ENCODE peak calls at places on chromosomes 11 and 22, in eight cellular contexts. K, X, W, H, S, J, M and E are unnamed samples.

GRCh38 chr11:68990995-68991780 is 10.4 kb upstream of the MRGPRD start:
- DNase-seq in K (no peak), X (no peak), J (peak), W (no peak), S (peak), M (no peak), H (no peak), E (peak)

GRCh38 chr11:117620131-117620530 is 176.9 kb downstream of the DSCAML1 start:
- DNase-seq in S (peak), J (no peak), H (no peak), K (no peak), W (no peak), M (no peak), X (no peak), E (no peak)

GRCh38 chr11:15038963-15039362 is 34.4 kb upstream of the CALCB start:
- DNase-seq in M (peak), S (no peak), J (no peak), H (no peak), X (peak), K (peak), W (no peak), E (no peak)

GRCh38 chr11:57493507-57494503 is 21.7 kb downstream of the SLC43A1 start:
- DNase-seq in S (peak), H (peak), K (peak), X (peak), J (peak), M (peak), W (no peak), E (no peak)

GRCh38 chr22:46104170-46104880 is 46.0 kb upstream of the PPARA start:
- DNase-seq in H (no peak), J (peak), W (no peak), S (no peak), X (no peak), M (no peak), K (no peak), E (no peak)

GRCh38 chr11:10401275-10401674 is 53.8 kb upstream of the AMPD3 start:
- DNase-seq in K (no peak), X (no peak), M (no peak), J (no peak), W (no peak), S (no peak), H (no peak), E (no peak)

GRCh38 chr11:3169952-3170755 is 5.0 kb upstream of the OSBPL5 start:
- DNase-seq in M (peak), K (no peak), H (peak), S (peak), J (no peak), W (no peak), X (no peak), E (no peak)

GRCh38 chr22:22802346-22802970 is 85.2 kb upstream of the IGLL5 start:
- DNase-seq in W (no peak), S (no peak), K (no peak), J (no peak), M (no peak), H (peak), X (peak), E (no peak)

GRCh38 chr22:43078522-43078921 is 10.7 kb downstream of the TTLL1 start:
- DNase-seq in J (no peak), M (no peak), W (no peak), S (no peak), K (no peak), X (no peak), H (no peak), E (no peak)

GRCh38 chr11:18171377-18172000 is 1.1 kb upstream of the MRGPRX4 start:
- DNase-seq in X (peak), J (no peak), K (peak), H (peak), M (peak), S (no peak), W (no peak), E (no peak)

GRCh38 chr22:44192811-44193536 is 12.2 kb downstream of the PARVG start:
- DNase-seq in M (no peak), H (no peak), X (no peak), S (no peak), J (no peak), K (no peak), W (no peak), E (no peak)

GRCh38 chr11:19072464-19072863 is 11.9 kb upstream of the MRGPRX2 start:
- DNase-seq in W (no peak), S (no peak), K (peak), H (no peak), X (no peak), M (no peak), J (no peak), E (no peak)

GRCh38 chr11:2846056-2846455 is 39.5 kb downstream of the CDKN1C start:
- DNase-seq in X (no peak), S (no peak), K (peak), J (no peak), H (no peak), M (no peak), W (no peak), E (no peak)

GRCh38 chr22:46064236-46064965 is 85.9 kb upstream of the PPARA start:
- DNase-seq in M (no peak), K (no peak), S (peak), H (no peak), W (no peak), X (no peak), J (peak), E (no peak)

GRCh38 chr11:84719935-84720577 is 907.1 kb downstream of the DLG2 start:
- DNase-seq in S (no peak), M (no peak), J (peak), W (no peak), K (no peak), X (no peak), H (no peak), E (no peak)

GRCh38 chr11:37988031-37988430 is 1390.0 kb upstream of the RAG2 start:
- DNase-seq in M (peak), K (peak), W (peak), S (no peak), J (no peak), H (no peak), X (no peak), E (no peak)

GRCh38 chr11:82979824-82980223 is 78.3 kb downstream of the DDIAS start:
- DNase-seq in S (no peak), X (no peak), J (no peak), H (no peak), K (no peak), M (no peak), W (no peak), E (no peak)

GRCh38 chr11:61065955-61066638 is 36.2 kb upstream of the CD5 start:
- DNase-seq in W (no peak), K (no peak), H (no peak), S (no peak), M (no peak), X (no peak), J (no peak), E (no peak)

GRCh38 chr11:908273-908672 is 2.3 kb downstream of the CHID1 start:
- DNase-seq in H (no peak), S (no peak), J (no peak), X (no peak), M (peak), W (no peak), K (peak), E (no peak)

GRCh38 chr11:536841-537621 is at the start of gene LRRC56:
- DNase-seq in S (peak), W (peak), H (peak), M (peak), K (peak), X (peak), J (peak), E (peak)

GRCh38 chr11:102139081-102139498 is 28.8 kb downstream of the YAP1 start:
- DNase-seq in H (no peak), W (peak), K (peak), M (peak), S (no peak), J (no peak), X (no peak), E (no peak)

GRCh38 chr11:120985718-120986569 is 38.0 kb upstream of the TBCEL start:
- DNase-seq in H (no peak), M (peak), W (no peak), X (peak), J (peak), K (peak), S (peak), E (no peak)

GRCh38 chr11:1780700-1781592 is 17.2 kb upstream of the CTSD start:
- DNase-seq in M (no peak), X (no peak), K (no peak), W (no peak), S (peak), H (no peak), J (peak), E (peak)

GRCh38 chr11:129223701-129224149 is 31.6 kb upstream of the ARHGAP32 start:
- DNase-seq in M (peak), K (peak), H (no peak), X (no peak), S (no peak), W (no peak), J (no peak), E (no peak)

GRCh38 chr22:45163074-45163416 is 680 bp upstream of the NUP50 start:
- DNase-seq in J (peak), K (peak), S (no peak), H (peak), W (no peak), M (peak), X (peak), E (no peak)

GRCh38 chr11:117441146-117441975 is 113.7 kb downstream of the CEP164 start:
- DNase-seq in W (no peak), M (no peak), S (no peak), J (no peak), H (no peak), X (no peak), K (no peak), E (no peak)

GRCh38 chr22:45200862-45201511 is 37.3 kb downstream of the NUP50 start:
- DNase-seq in H (no peak), M (peak), J (no peak), X (no peak), S (no peak), K (peak), W (peak), E (no peak)

GRCh38 chr11:62069374-62069773 is 54.4 kb upstream of the INCENP start:
- DNase-seq in X (no peak), S (peak), W (no peak), J (no peak), K (no peak), H (no peak), M (no peak), E (no peak)

GRCh38 chr11:59172345-59173079 is 580 bp downstream of the DTX4 start:
- DNase-seq in J (peak), M (no peak), S (peak), X (no peak), K (no peak), H (peak), W (no peak), E (no peak)

GRCh38 chr11:133164986-133165385 is 367.3 kb downstream of the OPCML start:
- DNase-seq in J (no peak), K (no peak), S (no peak), W (no peak), H (no peak), M (no peak), X (no peak), E (no peak)

GRCh38 chr11:72860010-72860409 is 45.8 kb downstream of the ATG16L2 start:
- DNase-seq in S (no peak), H (no peak), K (no peak), M (no peak), X (no peak), W (no peak), J (no peak), E (no peak)
- TF ChIP-seq CTCF in S (no peak), H (no peak), K (no peak), M (no peak), X (no peak), W (no peak), J (no peak), E (no peak)

GRCh38 chr11:79431535-79431934 is 9.3 kb downstream of the TENM4 start:
- DNase-seq in W (no peak), K (peak), M (peak), X (no peak), S (no peak), J (no peak), H (no peak), E (no peak)
- TF ChIP-seq CTCF in W (no peak), K (no peak), M (no peak), X (no peak), S (no peak), J (no peak), H (no peak), E (no peak)

GRCh38 chr11:76854709-76855108 is 6.0 kb upstream of the ACER3 start:
- DNase-seq in J (no peak), H (no peak), X (no peak), K (no peak), M (no peak), W (no peak), S (no peak), E (no peak)

GRCh38 chr11:76849376-76849775 is 11.3 kb upstream of the ACER3 start:
- DNase-seq in J (no peak), H (no peak), K (no peak), S (no peak), M (no peak), W (no peak), X (no peak), E (no peak)

GRCh38 chr11:76846441-76846840 is 14.3 kb upstream of the ACER3 start:
- DNase-seq in S (no peak), X (no peak), M (no peak), K (no peak), H (no peak), W (no peak), J (no peak), E (no peak)

GRCh38 chr11:76856111-76856510 is 4.6 kb upstream of the ACER3 start:
- DNase-seq in S (no peak), K (no peak), H (no peak), X (no peak), J (no peak), M (no peak), W (no peak), E (no peak)

GRCh38 chr11:76850815-76851214 is 9.9 kb upstream of the ACER3 start:
- DNase-seq in J (no peak), X (no peak), M (no peak), H (no peak), K (no peak), S (no peak), W (no peak), E (no peak)
- TF ChIP-seq CTCF in J (no peak), X (no peak), M (no peak), H (no peak), K (no peak), S (no peak), W (no peak), E (no peak)

DNA sequence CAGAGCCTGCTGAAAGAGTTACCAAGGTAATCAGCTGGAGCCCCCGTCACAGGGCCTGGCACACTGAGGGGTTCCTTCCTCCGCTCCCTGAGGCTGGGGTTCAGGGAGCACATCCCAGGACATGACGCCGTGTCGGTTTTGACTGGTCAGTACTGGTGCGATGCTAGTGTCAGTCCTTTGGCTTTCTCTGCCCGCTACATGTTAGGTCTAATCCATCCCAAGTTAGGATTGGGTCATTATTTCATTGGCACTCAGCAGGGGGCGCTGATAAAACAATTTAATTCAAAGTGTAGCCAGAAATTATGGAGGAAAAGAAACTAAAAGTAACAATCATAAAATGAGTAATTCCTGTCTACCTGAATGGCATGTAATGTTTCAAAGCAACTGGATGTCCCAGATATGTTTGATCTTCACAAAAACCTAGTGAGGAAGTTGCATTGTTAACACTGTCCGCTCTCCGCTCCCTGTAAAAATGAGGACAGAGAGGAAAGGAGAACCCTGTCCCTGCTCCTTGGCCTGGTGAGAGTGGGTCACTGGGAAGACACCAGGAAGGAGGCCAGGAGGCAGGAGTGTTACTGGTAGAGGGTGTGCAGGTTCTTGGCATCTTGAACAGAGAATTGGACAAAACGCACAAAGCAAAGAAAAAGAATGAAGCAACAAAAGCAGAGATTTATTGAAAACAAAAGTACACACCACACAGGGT is 27.1 kb downstream of the TSKU start:
- DNase-seq in X (peak), H (peak), M (peak), S (no peak), J (no peak), W (no peak), K (peak), E (peak)
- TF ChIP-seq CTCF in X (peak), H (peak), M (peak), S (peak), J (peak), W (peak), K (peak), E (peak)

GRCh38 chr11:123107945-123108344 is 46.0 kb upstream of the HSPA8 start:
- DNase-seq in K (no peak), S (no peak), M (no peak), J (no peak), H (no peak), X (no peak), W (no peak), E (no peak)

GRCh38 chr11:123100378-123101085 is 38.6 kb upstream of the HSPA8 start:
- DNase-seq in K (no peak), J (no peak), H (no peak), M (no peak), S (no peak), W (no peak), X (no peak), E (no peak)

GRCh38 chr11:123103326-123103980 is 41.5 kb upstream of the HSPA8 start:
- DNase-seq in J (no peak), X (peak), W (peak), M (peak), S (no peak), H (peak), K (peak), E (no peak)
- TF ChIP-seq CTCF in J (no peak), X (peak), W (peak), M (peak), S (peak), H (peak), K (peak), E (peak)

GRCh38 chr11:64649304-64649703 is 58.3 kb downstream of the SLC22A12 start:
- DNase-seq in X (peak), S (no peak), J (peak), H (peak), M (peak), K (peak), W (no peak), E (no peak)
- TF ChIP-seq CTCF in X (peak), S (peak), J (no peak), H (peak), M (peak), K (peak), W (peak), E (peak)

GRCh38 chr22:20741634-20742581 is 32.0 kb upstream of the SERPIND1 start:
- DNase-seq in J (no peak), M (peak), S (no peak), H (peak), W (no peak), K (peak), X (peak), E (no peak)

GRCh38 chr22:20741008-20741633 is 32.8 kb upstream of the SERPIND1 start:
- DNase-seq in M (no peak), J (no peak), H (no peak), W (no peak), K (no peak), X (no peak), S (no peak), E (no peak)

GRCh38 chr22:20738394-20739089 is 35.4 kb upstream of the SERPIND1 start:
- DNase-seq in W (no peak), M (no peak), H (no peak), S (no peak), X (no peak), J (no peak), K (no peak), E (no peak)

GRCh38 chr22:20742764-20743163 is 31.1 kb upstream of the SERPIND1 start:
- DNase-seq in W (no peak), K (no peak), J (no peak), M (no peak), S (no peak), H (no peak), X (no peak), E (no peak)

GRCh38 chr22:20740222-20740951 is 33.5 kb upstream of the SERPIND1 start:
- DNase-seq in J (no peak), X (no peak), K (no peak), M (no peak), H (no peak), W (no peak), S (no peak), E (no peak)
- TF ChIP-seq CTCF in J (no peak), X (no peak), K (no peak), M (no peak), H (no peak), W (no peak), S (no peak), E (no peak)